ENCODE peak calls at places on chromosomes 4 and X, in five cellular contexts. M, G, S, D and P are unnamed samples.

GRCh38 chr4:58064618-58065017 is 954.4 kb upstream of the IGFBP7 start:
- DNase-seq in M (no peak), D (no peak), S (no peak), G (no peak), P (no peak)

GRCh38 chrX:148929686-148930085 is 429.3 kb downstream of the AFF2 start:
- DNase-seq in D (no peak), S (no peak), G (no peak), M (peak), P (no peak)

GRCh38 chrX:2677764-2678163 is 13.3 kb upstream of the CD99 start:
- DNase-seq in D (no peak), S (no peak), G (peak), M (peak), P (no peak)

GRCh38 chrX:32839781-32840180 is 371.6 kb downstream of the DMD start:
- DNase-seq in S (no peak), M (no peak), G (no peak), D (no peak), P (no peak)

GRCh38 chr4:113574636-113575103 is 186.9 kb downstream of the CAMK2D start:
- DNase-seq in M (peak), G (peak), S (no peak), D (peak), P (no peak)

GRCh38 chr4:163331629-163332360 is 601 bp downstream of the NPY1R start:
- DNase-seq in M (peak), S (no peak), D (peak), G (no peak), P (no peak)

GRCh38 chr4:188113156-188113555 is 3.8 kb upstream of the TRIML2 start:
- DNase-seq in S (no peak), M (peak), G (no peak), D (no peak), P (no peak)

GRCh38 chr4:38177035-38177791 is 217.0 kb downstream of the PTTG2 start:
- DNase-seq in G (no peak), M (no peak), S (peak), D (no peak), P (peak)

GRCh38 chr4:163332526-163333405 is at the start of gene NPY1R:
- DNase-seq in S (peak), D (peak), G (peak), M (peak), P (no peak)